ENCODE peak calls at places on chromosomes 2 and 18, in six cellular contexts. One of them, this sample, is unnamed.

GRCh38 chr2:41894563-41895333 is 153.1 kb upstream of the PKDCC start:
- DNase-seq in HTR-8/SVneo: no peak
- DNase-seq in posterior cingulate gyrus: no peak
- DNase-seq in endothelial cell: no peak
- DNase-seq in activated effector memory CD4-positive, alpha-beta T cell treated with anti-CD3 and anti-CD28 coated beads, Interleukin-2, amount 50 U/mL, for 16 hours: no peak
- DNase-seq in central memory CD4-positive, alpha-beta T cell: no peak
- DNase-seq in this sample: no peak

GRCh38 chr2:215357660-215358059 is 45.8 kb downstream of the ATIC start:
- DNase-seq in central memory CD4-positive, alpha-beta T cell: no peak
- DNase-seq in activated effector memory CD4-positive, alpha-beta T cell treated with anti-CD3 and anti-CD28 coated beads, Interleukin-2, amount 50 U/mL, for 16 hours: no peak
- DNase-seq in endothelial cell: no peak
- DNase-seq in posterior cingulate gyrus: no peak
- DNase-seq in HTR-8/SVneo: no peak
- DNase-seq in this sample: no peak

GRCh38 chr2:45891719-45892118 is 240.2 kb downstream of the PRKCE start:
- DNase-seq in central memory CD4-positive, alpha-beta T cell: no peak
- DNase-seq in activated effector memory CD4-positive, alpha-beta T cell treated with anti-CD3 and anti-CD28 coated beads, Interleukin-2, amount 50 U/mL, for 16 hours: no peak
- DNase-seq in posterior cingulate gyrus: no peak
- DNase-seq in endothelial cell: no peak
- DNase-seq in HTR-8/SVneo: no peak
- DNase-seq in this sample: no peak

GRCh38 chr2:237700583-237701032 is 73.2 kb downstream of the LRRFIP1 start:
- DNase-seq in activated effector memory CD4-positive, alpha-beta T cell treated with anti-CD3 and anti-CD28 coated beads, Interleukin-2, amount 50 U/mL, for 16 hours: peak; percentile 92
- DNase-seq in central memory CD4-positive, alpha-beta T cell: peak; percentile 75
- DNase-seq in HTR-8/SVneo: no peak
- DNase-seq in posterior cingulate gyrus: peak; percentile 82
- DNase-seq in endothelial cell: no peak
- DNase-seq in this sample: no peak

GRCh38 chr2:31523871-31524492 is 56.8 kb downstream of the SRD5A2 start:
- DNase-seq in posterior cingulate gyrus: no peak
- DNase-seq in central memory CD4-positive, alpha-beta T cell: peak; percentile 14
- DNase-seq in endothelial cell: peak; percentile 69
- DNase-seq in activated effector memory CD4-positive, alpha-beta T cell treated with anti-CD3 and anti-CD28 coated beads, Interleukin-2, amount 50 U/mL, for 16 hours: peak; percentile 79
- DNase-seq in HTR-8/SVneo: peak; percentile 46
- DNase-seq in this sample: peak; percentile 37

GRCh38 chr2:694174-694573 is 17.0 kb upstream of the TMEM18 start:
- DNase-seq in endothelial cell: no peak
- DNase-seq in central memory CD4-positive, alpha-beta T cell: no peak
- DNase-seq in HTR-8/SVneo: no peak
- DNase-seq in activated effector memory CD4-positive, alpha-beta T cell treated with anti-CD3 and anti-CD28 coated beads, Interleukin-2, amount 50 U/mL, for 16 hours: no peak
- DNase-seq in posterior cingulate gyrus: no peak
- DNase-seq in this sample: no peak

GRCh38 chr18:8254664-8255063 is 354.6 kb upstream of the RAB12 start:
- DNase-seq in endothelial cell: no peak
- DNase-seq in HTR-8/SVneo: no peak
- DNase-seq in posterior cingulate gyrus: no peak
- DNase-seq in central memory CD4-positive, alpha-beta T cell: no peak
- DNase-seq in activated effector memory CD4-positive, alpha-beta T cell treated with anti-CD3 and anti-CD28 coated beads, Interleukin-2, amount 50 U/mL, for 16 hours: no peak
- DNase-seq in this sample: no peak

GRCh38 chr2:217835931-217836881 is 166.6 kb downstream of the TNS1 start:
- DNase-seq in posterior cingulate gyrus: peak; percentile 79
- DNase-seq in activated effector memory CD4-positive, alpha-beta T cell treated with anti-CD3 and anti-CD28 coated beads, Interleukin-2, amount 50 U/mL, for 16 hours: no peak
- DNase-seq in endothelial cell: no peak
- DNase-seq in central memory CD4-positive, alpha-beta T cell: no peak
- DNase-seq in HTR-8/SVneo: no peak
- DNase-seq in this sample: peak; percentile 50

GRCh38 chr2:61970807-61971556 is 65.5 kb downstream of the COMMD1 start:
- DNase-seq in central memory CD4-positive, alpha-beta T cell: no peak
- DNase-seq in posterior cingulate gyrus: no peak
- DNase-seq in HTR-8/SVneo: no peak
- DNase-seq in activated effector memory CD4-positive, alpha-beta T cell treated with anti-CD3 and anti-CD28 coated beads, Interleukin-2, amount 50 U/mL, for 16 hours: no peak
- DNase-seq in endothelial cell: peak; percentile 13
- DNase-seq in this sample: peak; percentile 69

GRCh38 chr18:63627819-63628218 is 16.2 kb downstream of the SERPINB4 start:
- DNase-seq in central memory CD4-positive, alpha-beta T cell: no peak
- DNase-seq in endothelial cell: no peak
- DNase-seq in HTR-8/SVneo: no peak
- DNase-seq in posterior cingulate gyrus: no peak
- DNase-seq in activated effector memory CD4-positive, alpha-beta T cell treated with anti-CD3 and anti-CD28 coated beads, Interleukin-2, amount 50 U/mL, for 16 hours: no peak
- DNase-seq in this sample: no peak

GRCh38 chr18:63257453-63257852 is 62.1 kb downstream of the BCL2 start:
- DNase-seq in endothelial cell: no peak
- DNase-seq in posterior cingulate gyrus: no peak
- DNase-seq in HTR-8/SVneo: no peak
- DNase-seq in central memory CD4-positive, alpha-beta T cell: no peak
- DNase-seq in activated effector memory CD4-positive, alpha-beta T cell treated with anti-CD3 and anti-CD28 coated beads, Interleukin-2, amount 50 U/mL, for 16 hours: no peak
- DNase-seq in this sample: no peak

GRCh38 chr18:6885992-6886823 is 156.7 kb downstream of the ARHGAP28 start:
- DNase-seq in HTR-8/SVneo: peak; percentile 56
- DNase-seq in posterior cingulate gyrus: no peak
- DNase-seq in endothelial cell: peak; percentile 64
- DNase-seq in activated effector memory CD4-positive, alpha-beta T cell treated with anti-CD3 and anti-CD28 coated beads, Interleukin-2, amount 50 U/mL, for 16 hours: no peak
- DNase-seq in central memory CD4-positive, alpha-beta T cell: no peak
- DNase-seq in this sample: no peak

GRCh38 chr2:165239230-165239629 is at the start of gene SCN2A:
- DNase-seq in posterior cingulate gyrus: no peak
- DNase-seq in HTR-8/SVneo: peak; percentile 2
- DNase-seq in activated effector memory CD4-positive, alpha-beta T cell treated with anti-CD3 and anti-CD28 coated beads, Interleukin-2, amount 50 U/mL, for 16 hours: no peak
- DNase-seq in central memory CD4-positive, alpha-beta T cell: no peak
- DNase-seq in endothelial cell: peak; percentile 37
- DNase-seq in this sample: no peak

GRCh38 chr2:20578895-20579825 is 71.7 kb downstream of the HS1BP3 start:
- DNase-seq in posterior cingulate gyrus: peak; percentile 91
- DNase-seq in HTR-8/SVneo: peak; percentile 96
- DNase-seq in endothelial cell: peak; percentile 62
- DNase-seq in activated effector memory CD4-positive, alpha-beta T cell treated with anti-CD3 and anti-CD28 coated beads, Interleukin-2, amount 50 U/mL, for 16 hours: no peak
- DNase-seq in central memory CD4-positive, alpha-beta T cell: no peak
- DNase-seq in this sample: peak; percentile 77

GRCh38 chr2:144162652-144163051 is 357.3 kb downstream of the ZEB2 start:
- DNase-seq in posterior cingulate gyrus: no peak
- DNase-seq in HTR-8/SVneo: peak; percentile 2
- DNase-seq in activated effector memory CD4-positive, alpha-beta T cell treated with anti-CD3 and anti-CD28 coated beads, Interleukin-2, amount 50 U/mL, for 16 hours: peak; percentile 70
- DNase-seq in endothelial cell: peak; percentile 18
- DNase-seq in central memory CD4-positive, alpha-beta T cell: peak; percentile 23
- DNase-seq in this sample: peak; percentile 53

GRCh38 chr2:229798446-229799147 is 84.2 kb upstream of the DNER start:
- DNase-seq in endothelial cell: no peak
- DNase-seq in activated effector memory CD4-positive, alpha-beta T cell treated with anti-CD3 and anti-CD28 coated beads, Interleukin-2, amount 50 U/mL, for 16 hours: no peak
- DNase-seq in posterior cingulate gyrus: no peak
- DNase-seq in central memory CD4-positive, alpha-beta T cell: no peak
- DNase-seq in HTR-8/SVneo: no peak
- DNase-seq in this sample: no peak

GRCh38 chr2:236168110-236169067 is at the start of gene GBX2:
- DNase-seq in HTR-8/SVneo: peak; percentile 95
- DNase-seq in endothelial cell: peak; percentile 77
- DNase-seq in activated effector memory CD4-positive, alpha-beta T cell treated with anti-CD3 and anti-CD28 coated beads, Interleukin-2, amount 50 U/mL, for 16 hours: no peak
- DNase-seq in posterior cingulate gyrus: peak; percentile 66
- DNase-seq in central memory CD4-positive, alpha-beta T cell: no peak
- DNase-seq in this sample: peak; percentile 94

GRCh38 chr18:59669872-59670657 is 27.2 kb downstream of the CCBE1 start:
- DNase-seq in HTR-8/SVneo: no peak
- DNase-seq in activated effector memory CD4-positive, alpha-beta T cell treated with anti-CD3 and anti-CD28 coated beads, Interleukin-2, amount 50 U/mL, for 16 hours: no peak
- DNase-seq in posterior cingulate gyrus: no peak
- DNase-seq in central memory CD4-positive, alpha-beta T cell: no peak
- DNase-seq in endothelial cell: no peak
- DNase-seq in this sample: no peak

GRCh38 chr2:126913329-126913728 is 14.6 kb downstream of the TEX51 start:
- DNase-seq in activated effector memory CD4-positive, alpha-beta T cell treated with anti-CD3 and anti-CD28 coated beads, Interleukin-2, amount 50 U/mL, for 16 hours: peak; percentile 57
- DNase-seq in posterior cingulate gyrus: no peak
- DNase-seq in endothelial cell: no peak
- DNase-seq in HTR-8/SVneo: no peak
- DNase-seq in central memory CD4-positive, alpha-beta T cell: no peak
- DNase-seq in this sample: no peak

GRCh38 chr2:166088634-166089033 is 39.2 kb downstream of the SCN1A start:
- DNase-seq in endothelial cell: no peak
- DNase-seq in posterior cingulate gyrus: no peak
- DNase-seq in activated effector memory CD4-positive, alpha-beta T cell treated with anti-CD3 and anti-CD28 coated beads, Interleukin-2, amount 50 U/mL, for 16 hours: no peak
- DNase-seq in HTR-8/SVneo: no peak
- DNase-seq in central memory CD4-positive, alpha-beta T cell: no peak
- DNase-seq in this sample: no peak

GRCh38 chr2:239246723-239247122 is 154.1 kb downstream of the HDAC4 start:
- DNase-seq in activated effector memory CD4-positive, alpha-beta T cell treated with anti-CD3 and anti-CD28 coated beads, Interleukin-2, amount 50 U/mL, for 16 hours: no peak
- DNase-seq in posterior cingulate gyrus: peak; percentile 76
- DNase-seq in central memory CD4-positive, alpha-beta T cell: no peak
- DNase-seq in HTR-8/SVneo: no peak
- DNase-seq in endothelial cell: no peak
- DNase-seq in this sample: no peak

GRCh38 chr2:165268751-165269150 is 29.5 kb downstream of the SCN2A start:
- DNase-seq in central memory CD4-positive, alpha-beta T cell: no peak
- DNase-seq in activated effector memory CD4-positive, alpha-beta T cell treated with anti-CD3 and anti-CD28 coated beads, Interleukin-2, amount 50 U/mL, for 16 hours: no peak
- DNase-seq in HTR-8/SVneo: no peak
- DNase-seq in posterior cingulate gyrus: no peak
- DNase-seq in endothelial cell: no peak
- DNase-seq in this sample: no peak

GRCh38 chr2:176577054-176577453 is 307.8 kb downstream of the MTX2 start:
- DNase-seq in HTR-8/SVneo: no peak
- DNase-seq in posterior cingulate gyrus: no peak
- DNase-seq in activated effector memory CD4-positive, alpha-beta T cell treated with anti-CD3 and anti-CD28 coated beads, Interleukin-2, amount 50 U/mL, for 16 hours: no peak
- DNase-seq in central memory CD4-positive, alpha-beta T cell: no peak
- DNase-seq in endothelial cell: no peak
- DNase-seq in this sample: no peak

GRCh38 chr2:203873921-203874631 is 6.5 kb downstream of the CTLA4 start:
- DNase-seq in endothelial cell: peak; percentile 13
- DNase-seq in HTR-8/SVneo: no peak
- DNase-seq in activated effector memory CD4-positive, alpha-beta T cell treated with anti-CD3 and anti-CD28 coated beads, Interleukin-2, amount 50 U/mL, for 16 hours: no peak
- DNase-seq in posterior cingulate gyrus: no peak
- DNase-seq in central memory CD4-positive, alpha-beta T cell: peak; percentile 21
- DNase-seq in this sample: no peak

GRCh38 chr2:60423066-60423465 is 130.4 kb downstream of the BCL11A start:
- DNase-seq in central memory CD4-positive, alpha-beta T cell: no peak
- DNase-seq in HTR-8/SVneo: no peak
- DNase-seq in posterior cingulate gyrus: no peak
- DNase-seq in activated effector memory CD4-positive, alpha-beta T cell treated with anti-CD3 and anti-CD28 coated beads, Interleukin-2, amount 50 U/mL, for 16 hours: no peak
- DNase-seq in endothelial cell: no peak
- DNase-seq in this sample: no peak

GRCh38 chr18:46261799-46262198 is 157.6 kb downstream of the HAUS1 start:
- DNase-seq in endothelial cell: no peak
- DNase-seq in central memory CD4-positive, alpha-beta T cell: no peak
- DNase-seq in HTR-8/SVneo: no peak
- DNase-seq in posterior cingulate gyrus: no peak
- DNase-seq in activated effector memory CD4-positive, alpha-beta T cell treated with anti-CD3 and anti-CD28 coated beads, Interleukin-2, amount 50 U/mL, for 16 hours: no peak
- DNase-seq in this sample: peak; percentile 49

GRCh38 chr2:42116195-42117181 is 52.7 kb upstream of the EML4 start:
- DNase-seq in posterior cingulate gyrus: no peak
- DNase-seq in HTR-8/SVneo: no peak
- DNase-seq in endothelial cell: no peak
- DNase-seq in activated effector memory CD4-positive, alpha-beta T cell treated with anti-CD3 and anti-CD28 coated beads, Interleukin-2, amount 50 U/mL, for 16 hours: no peak
- DNase-seq in central memory CD4-positive, alpha-beta T cell: no peak
- DNase-seq in this sample: no peak

GRCh38 chr2:230903251-230904150 is 21.5 kb downstream of the GPR55 start:
- DNase-seq in endothelial cell: no peak
- DNase-seq in activated effector memory CD4-positive, alpha-beta T cell treated with anti-CD3 and anti-CD28 coated beads, Interleukin-2, amount 50 U/mL, for 16 hours: peak; percentile 50
- DNase-seq in HTR-8/SVneo: no peak
- DNase-seq in central memory CD4-positive, alpha-beta T cell: no peak
- DNase-seq in posterior cingulate gyrus: peak; percentile 39
- DNase-seq in this sample: peak; percentile 22

GRCh38 chr18:67425724-67426123 is 90.8 kb downstream of the DSEL start:
- DNase-seq in posterior cingulate gyrus: no peak
- DNase-seq in endothelial cell: no peak
- DNase-seq in central memory CD4-positive, alpha-beta T cell: no peak
- DNase-seq in HTR-8/SVneo: no peak
- DNase-seq in activated effector memory CD4-positive, alpha-beta T cell treated with anti-CD3 and anti-CD28 coated beads, Interleukin-2, amount 50 U/mL, for 16 hours: no peak
- DNase-seq in this sample: no peak

GRCh38 chr2:69203166-69203985 is 183.7 kb downstream of the GFPT1 start:
- DNase-seq in central memory CD4-positive, alpha-beta T cell: no peak
- DNase-seq in activated effector memory CD4-positive, alpha-beta T cell treated with anti-CD3 and anti-CD28 coated beads, Interleukin-2, amount 50 U/mL, for 16 hours: no peak
- DNase-seq in posterior cingulate gyrus: no peak
- DNase-seq in HTR-8/SVneo: no peak
- DNase-seq in endothelial cell: no peak
- DNase-seq in this sample: no peak

GRCh38 chr2:180222642-180223041 is 215.5 kb upstream of the CWC22 start:
- DNase-seq in endothelial cell: no peak
- DNase-seq in HTR-8/SVneo: no peak
- DNase-seq in central memory CD4-positive, alpha-beta T cell: no peak
- DNase-seq in posterior cingulate gyrus: no peak
- DNase-seq in activated effector memory CD4-positive, alpha-beta T cell treated with anti-CD3 and anti-CD28 coated beads, Interleukin-2, amount 50 U/mL, for 16 hours: no peak
- DNase-seq in this sample: no peak

GRCh38 chr2:157813477-157813876 is 62.7 kb downstream of the ACVR1 start:
- DNase-seq in endothelial cell: no peak
- DNase-seq in central memory CD4-positive, alpha-beta T cell: no peak
- DNase-seq in posterior cingulate gyrus: no peak
- DNase-seq in activated effector memory CD4-positive, alpha-beta T cell treated with anti-CD3 and anti-CD28 coated beads, Interleukin-2, amount 50 U/mL, for 16 hours: no peak
- DNase-seq in HTR-8/SVneo: no peak
- DNase-seq in this sample: no peak